ENCODE peak calls at places on chromosomes 11 and 22, in ten cellular contexts. T is HFFc6, Q is fibroblast of lung, Z is GM12865, X is MCF 10A, N is uterus, C is A549, A is endothelial cell, B is fibroblast of pulmonary artery, O is heart right ventricle. I is an unnamed sample.

GRCh38 chr11:118622376-118623290 is 15.2 kb downstream of the PHLDB1 start:
- DNase-seq in T (peak), Q (peak), Z (no peak), X (peak), N (no peak), C (peak), A (no peak), B (peak), O (peak), I (no peak)

GRCh38 chr22:41446057-41446501 is 522 bp downstream of the TOB2 start:
- DNase-seq in T (no peak), Q (no peak), Z (no peak), X (peak), N (peak), C (no peak), A (peak), B (no peak), O (peak), I (no peak)

GRCh38 chr22:26174280-26174679 is 5.0 kb downstream of the SEZ6L start:
- DNase-seq in T (peak), Q (no peak), Z (no peak), X (no peak), N (no peak), C (peak), A (peak), B (no peak), O (no peak), I (no peak)

GRCh38 chr11:24837112-24837511 is 340.3 kb downstream of the LUZP2 start:
- DNase-seq in T (no peak), Q (no peak), Z (no peak), X (no peak), N (no peak), C (no peak), A (no peak), B (no peak), O (no peak), I (no peak)

GRCh38 chr22:24105018-24105360 is 76.3 kb upstream of the SUSD2 start:
- DNase-seq in T (no peak), Q (peak), Z (no peak), X (no peak), N (no peak), C (no peak), A (no peak), B (peak), O (no peak), I (no peak)

GRCh38 chr11:16280256-16280682 is 76.1 kb downstream of the SOX6 start:
- DNase-seq in T (no peak), Q (peak), Z (peak), X (peak), N (no peak), C (peak), A (no peak), B (peak), O (peak), I (no peak)

GRCh38 chr11:134515081-134515960 is 103.3 kb upstream of the B3GAT1 start:
- DNase-seq in T (no peak), Q (no peak), Z (no peak), X (no peak), N (no peak), C (no peak), A (no peak), B (no peak), O (no peak), I (no peak)

GRCh38 chr11:1829039-1829820 is 5.6 kb upstream of the SYT8 start:
- DNase-seq in T (peak), Q (peak), Z (no peak), X (peak), N (no peak), C (no peak), A (no peak), B (peak), O (no peak), I (no peak)

GRCh38 chr22:17300926-17301325 is 68.3 kb upstream of the CECR2 start:
- DNase-seq in T (no peak), Q (no peak), Z (no peak), X (no peak), N (no peak), C (no peak), A (no peak), B (no peak), O (no peak), I (no peak)

GRCh38 chr22:38292694-38293093 is 19.9 kb upstream of the TMEM184B start:
- DNase-seq in T (no peak), Q (no peak), Z (no peak), X (no peak), N (no peak), C (no peak), A (no peak), B (peak), O (no peak), I (no peak)

GRCh38 chr22:42444060-42444904 is 12.1 kb upstream of the NFAM1 start:
- DNase-seq in T (peak), Q (peak), Z (peak), X (peak), N (peak), C (peak), A (peak), B (peak), O (peak), I (peak)

GRCh38 chr11:72421351-72421750 is 13.0 kb downstream of the CLPB start:
- DNase-seq in T (no peak), Q (no peak), Z (no peak), X (no peak), N (no peak), C (no peak), A (no peak), B (no peak), O (no peak), I (no peak)

GRCh38 chr22:32204211-32204855 is 540 bp downstream of the RFPL2 start:
- DNase-seq in T (no peak), Q (no peak), Z (no peak), X (no peak), N (no peak), C (peak), A (no peak), B (no peak), O (no peak), I (no peak)

DNA sequence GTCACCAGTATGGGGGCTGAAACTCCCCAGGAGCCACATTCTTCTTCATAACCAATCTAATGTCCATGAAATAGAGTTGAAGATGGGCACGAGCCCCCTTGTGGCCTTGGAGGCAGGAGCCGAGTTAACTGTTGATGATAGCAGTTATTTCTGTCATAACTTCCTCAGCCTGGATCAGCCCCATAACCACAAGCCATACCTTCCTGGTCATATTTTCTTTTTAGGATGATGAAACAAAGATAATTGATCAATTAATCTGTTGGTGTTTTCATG is 65.0 kb upstream of the TTC12 start:
- DNase-seq in T (no peak), Q (no peak), Z (no peak), X (peak), N (no peak), C (peak), A (no peak), B (peak), O (no peak), I (no peak)
- TF ChIP-seq CTCF in T (peak), Q (peak), Z (no peak), X (no peak), N (no peak), C (no peak), A (peak), B (peak), O (no peak), I (no peak)

DNA sequence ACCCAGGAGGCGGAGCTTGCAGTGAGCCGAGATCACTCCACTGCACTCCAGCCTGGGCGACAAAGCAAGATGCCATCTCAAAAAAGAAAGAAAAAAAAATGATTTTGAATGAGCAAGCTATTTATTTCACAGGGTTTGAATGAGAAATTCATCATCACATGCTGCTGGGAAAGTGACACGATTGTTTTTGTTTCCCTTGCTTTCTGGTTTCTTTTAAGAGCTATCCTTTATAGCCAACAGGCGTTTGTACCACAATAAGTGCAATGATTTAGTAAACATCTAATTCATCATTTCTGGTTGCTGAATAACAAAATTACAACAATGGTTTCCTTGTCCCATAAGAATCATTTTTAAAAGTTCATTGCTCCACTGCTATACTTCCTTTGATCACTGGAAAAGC is 129.9 kb downstream of the GUCY1A2 start:
- DNase-seq in T (no peak), Q (no peak), Z (no peak), X (no peak), N (no peak), C (no peak), A (no peak), B (no peak), O (no peak), I (no peak)
- TF ChIP-seq CTCF in T (no peak), Q (no peak), Z (no peak), X (no peak), N (no peak), C (no peak), A (no peak), B (no peak), O (no peak), I (no peak)

GRCh38 chr11:45871638-45872037 is 13.8 kb upstream of the MAPK8IP1 start:
- DNase-seq in T (no peak), Q (no peak), Z (no peak), X (no peak), N (no peak), C (no peak), A (no peak), B (no peak), O (no peak), I (no peak)

GRCh38 chr11:45869551-45869950 is 15.9 kb upstream of the MAPK8IP1 start:
- DNase-seq in T (no peak), Q (no peak), Z (no peak), X (no peak), N (no peak), C (no peak), A (no peak), B (no peak), O (no peak), I (no peak)

GRCh38 chr11:45876401-45876800 is 9.1 kb upstream of the MAPK8IP1 start:
- DNase-seq in T (no peak), Q (no peak), Z (no peak), X (no peak), N (no peak), C (no peak), A (no peak), B (no peak), O (no peak), I (no peak)

GRCh38 chr11:45870706-45871105 is 14.7 kb upstream of the MAPK8IP1 start:
- DNase-seq in T (no peak), Q (no peak), Z (no peak), X (no peak), N (no peak), C (no peak), A (no peak), B (no peak), O (no peak), I (no peak)

GRCh38 chr11:45872513-45873356 is 12.7 kb upstream of the MAPK8IP1 start:
- DNase-seq in T (peak), Q (peak), Z (peak), X (peak), N (no peak), C (peak), A (peak), B (peak), O (peak), I (peak)
- TF ChIP-seq CTCF in T (peak), Q (peak), Z (peak), X (peak), N (peak), C (peak), A (peak), B (peak), O (peak), I (peak)

GRCh38 chr11:93248602-93249001 is 50.8 kb upstream of the SLC36A4 start:
- DNase-seq in T (peak), Q (no peak), Z (peak), X (no peak), N (no peak), C (no peak), A (no peak), B (peak), O (no peak), I (no peak)
- TF ChIP-seq CTCF in T (peak), Q (peak), Z (peak), X (peak), N (no peak), C (no peak), A (peak), B (peak), O (no peak), I (peak)

GRCh38 chr22:46295277-46295971 is 1.2 kb upstream of the GTSE1 start:
- DNase-seq in T (no peak), Q (no peak), Z (no peak), X (no peak), N (no peak), C (no peak), A (no peak), B (no peak), O (no peak), I (no peak)
- TF ChIP-seq CTCF in T (no peak), Q (no peak), Z (no peak), X (no peak), N (no peak), C (no peak), A (no peak), B (no peak), O (no peak), I (no peak)

GRCh38 chr22:33467718-33468117 is 409.5 kb upstream of the SYN3 start:
- DNase-seq in T (no peak), Q (no peak), Z (no peak), X (no peak), N (no peak), C (no peak), A (no peak), B (peak), O (no peak), I (no peak)
- TF ChIP-seq CTCF in T (no peak), Q (peak), Z (no peak), X (peak), N (no peak), C (no peak), A (no peak), B (peak), O (no peak), I (no peak)

GRCh38 chr11:75384438-75385080 is 14.8 kb upstream of the RPS3 start:
- DNase-seq in T (peak), Q (peak), Z (peak), X (peak), N (peak), C (peak), A (peak), B (peak), O (peak), I (peak)
- TF ChIP-seq CTCF in T (peak), Q (peak), Z (peak), X (peak), N (peak), C (peak), A (peak), B (peak), O (peak), I (peak)

DNA sequence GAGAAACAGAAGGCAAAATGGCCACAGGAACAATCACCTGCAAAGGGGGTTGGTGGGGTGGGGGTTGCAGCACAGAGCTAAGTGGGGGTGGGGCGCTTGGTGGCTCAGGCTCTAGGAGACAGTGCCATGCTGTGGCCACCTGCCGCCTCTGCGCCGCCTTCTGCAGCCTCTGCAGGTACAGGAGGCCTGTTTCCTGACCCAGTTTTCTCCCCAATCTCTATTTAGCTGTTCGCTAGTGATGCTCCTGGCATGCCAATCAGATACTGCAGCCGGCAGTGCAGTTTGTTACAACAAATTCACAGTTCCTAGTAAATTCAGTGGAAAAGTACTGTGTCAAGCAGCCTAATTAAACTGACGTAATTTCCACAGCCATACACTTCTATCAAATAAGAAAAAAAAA is 106.4 kb downstream of the SERGEF start:
- DNase-seq in T (no peak), Q (no peak), Z (peak), X (peak), N (no peak), C (peak), A (peak), B (no peak), O (no peak), I (no peak)
- TF ChIP-seq CTCF in T (peak), Q (no peak), Z (peak), X (peak), N (no peak), C (no peak), A (no peak), B (no peak), O (no peak), I (peak)

GRCh38 chr11:71372693-71373657 is 75.2 kb downstream of the DHCR7 start:
- DNase-seq in T (peak), Q (peak), Z (peak), X (peak), N (no peak), C (peak), A (no peak), B (peak), O (no peak), I (no peak)
- TF ChIP-seq CTCF in T (peak), Q (peak), Z (no peak), X (peak), N (no peak), C (peak), A (no peak), B (peak), O (no peak), I (no peak)

DNA sequence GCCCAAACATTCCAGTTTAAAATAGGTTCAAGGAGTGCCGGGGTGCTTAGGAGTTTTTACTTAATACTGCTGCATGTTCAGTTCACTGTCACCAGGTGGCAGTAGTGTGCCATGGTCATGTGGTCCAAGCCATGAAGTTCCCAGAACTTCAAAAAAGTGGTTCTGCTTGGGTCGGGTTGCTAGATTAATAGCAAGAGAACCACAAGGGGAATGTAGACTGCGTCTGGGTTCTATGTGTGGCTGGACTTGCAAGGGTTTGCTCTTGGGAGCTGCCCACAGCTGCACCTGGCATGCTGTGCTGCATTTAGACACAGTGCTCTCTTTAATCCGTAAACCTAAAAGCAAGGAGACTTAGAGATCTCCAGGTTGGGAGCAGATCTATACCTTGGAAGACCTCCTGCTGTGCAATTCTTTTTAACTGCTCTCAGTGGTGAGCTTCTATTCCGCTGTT is 6.5 kb upstream of the SPON1 start:
- DNase-seq in T (peak), Q (peak), Z (peak), X (peak), N (peak), C (peak), A (peak), B (peak), O (no peak), I (peak)
- TF ChIP-seq CTCF in T (peak), Q (peak), Z (peak), X (peak), N (peak), C (peak), A (peak), B (peak), O (peak), I (peak)

I was measured in GM10248.